ENCODE peak calls at places on chromosomes 3 and 15, in six cellular contexts. I, L, N, J, U and Z are unnamed samples.

GRCh38 chr15:68389936-68390790 is 41.8 kb downstream of the ITGA11 start:
- DNase-seq in I (peak), L (no peak), N (no peak), J (no peak), U (no peak), Z (no peak)

GRCh38 chr15:78873796-78874761 is 1.4 kb downstream of the MORF4L1 start:
- DNase-seq in I (no peak), L (peak), N (no peak), J (no peak), U (no peak), Z (peak)

GRCh38 chr15:59591372-59591771 is 20.2 kb upstream of the GCNT3 start:
- DNase-seq in I (no peak), L (no peak), N (no peak), J (no peak), U (no peak), Z (no peak)

GRCh38 chr3:137024348-137024747 is 66.6 kb downstream of the IL20RB start:
- DNase-seq in I (no peak), L (no peak), N (no peak), J (no peak), U (no peak), Z (no peak)

GRCh38 chr15:69637818-69638217 is 185.2 kb downstream of the RPLP1 start:
- DNase-seq in I (no peak), L (no peak), N (no peak), J (no peak), U (no peak), Z (no peak)

GRCh38 chr3:66407281-66408218 is 93.3 kb downstream of the LRIG1 start:
- DNase-seq in I (peak), L (peak), N (peak), J (no peak), U (peak), Z (peak)

GRCh38 chr3:47475029-47475569 is 642 bp downstream of the SCAP start:
- DNase-seq in I (no peak), L (peak), N (no peak), J (peak), U (peak), Z (no peak)

GRCh38 chr3:188571531-188572115 is 417.7 kb downstream of the LPP start:
- DNase-seq in I (no peak), L (no peak), N (no peak), J (no peak), U (no peak), Z (no peak)

GRCh38 chr3:3552741-3553140 is 246.5 kb upstream of the LRRN1 start:
- DNase-seq in I (no peak), L (no peak), N (no peak), J (no peak), U (no peak), Z (no peak)

GRCh38 chr3:169966951-169967915 is 626 bp downstream of the SEC62 start:
- DNase-seq in I (peak), L (peak), N (peak), J (peak), U (peak), Z (peak)

GRCh38 chr3:139340784-139341183 is 3.0 kb upstream of the MRPS22 start:
- DNase-seq in I (no peak), L (no peak), N (no peak), J (no peak), U (no peak), Z (no peak)

GRCh38 chr3:106006001-106006400 is 137.2 kb upstream of the CBLB start:
- DNase-seq in I (no peak), L (no peak), N (no peak), J (peak), U (no peak), Z (no peak)

GRCh38 chr3:17967111-17967510 is 224.7 kb upstream of the TBC1D5 start:
- DNase-seq in I (no peak), L (no peak), N (no peak), J (no peak), U (no peak), Z (no peak)

GRCh38 chr3:136882575-136882974 is 20.6 kb downstream of the NCK1 start:
- DNase-seq in I (no peak), L (no peak), N (no peak), J (no peak), U (no peak), Z (no peak)

GRCh38 chr3:58234516-58234931 is 3.1 kb upstream of the ABHD6 start:
- DNase-seq in I (no peak), L (no peak), N (no peak), J (no peak), U (no peak), Z (no peak)

GRCh38 chr3:58621086-58621830 is 44.1 kb upstream of the FAM107A start:
- DNase-seq in I (no peak), L (no peak), N (no peak), J (no peak), U (peak), Z (no peak)

GRCh38 chr3:1010228-1010627 is 82.6 kb upstream of the CNTN6 start:
- DNase-seq in I (no peak), L (no peak), N (no peak), J (no peak), U (no peak), Z (no peak)

GRCh38 chr3:79497447-79498111 is 270.2 kb downstream of the ROBO1 start:
- DNase-seq in I (no peak), L (no peak), N (peak), J (no peak), U (peak), Z (no peak)

GRCh38 chr3:43238801-43239200 is 47.5 kb upstream of the SNRK start:
- DNase-seq in I (no peak), L (no peak), N (no peak), J (no peak), U (no peak), Z (no peak)

GRCh38 chr3:195405646-195406045 is 37.2 kb downstream of the ACAP2 start:
- DNase-seq in I (no peak), L (no peak), N (no peak), J (no peak), U (no peak), Z (no peak)

GRCh38 chr3:46460051-46460450 is 4.7 kb downstream of the LTF start:
- DNase-seq in I (no peak), L (no peak), N (no peak), J (no peak), U (no peak), Z (no peak)

GRCh38 chr3:184629555-184630160 is 68.1 kb downstream of the EPHB3 start:
- DNase-seq in I (peak), L (no peak), N (no peak), J (no peak), U (peak), Z (no peak)

GRCh38 chr3:30664884-30665283 is 58.5 kb downstream of the TGFBR2 start:
- DNase-seq in I (no peak), L (no peak), N (no peak), J (no peak), U (no peak), Z (peak)

GRCh38 chr15:81170504-81170903 is 26.2 kb upstream of the IL16 start:
- DNase-seq in I (no peak), L (no peak), N (no peak), J (no peak), U (no peak), Z (no peak)

GRCh38 chr3:127833281-127834032 is 11.1 kb upstream of the MGLL start:
- DNase-seq in I (no peak), L (no peak), N (no peak), J (no peak), U (no peak), Z (no peak)

GRCh38 chr3:193829781-193830180 is 236.8 kb downstream of the OPA1 start:
- DNase-seq in I (no peak), L (no peak), N (no peak), J (peak), U (no peak), Z (no peak)

GRCh38 chr3:27089641-27090040 is 279.5 kb downstream of the NEK10 start:
- DNase-seq in I (no peak), L (no peak), N (no peak), J (no peak), U (no peak), Z (no peak)

GRCh38 chr3:117865338-117865737 is 1155.8 kb downstream of the TUSC7 start:
- DNase-seq in I (no peak), L (no peak), N (no peak), J (no peak), U (no peak), Z (no peak)

GRCh38 chr3:30475038-30475808 is 131.2 kb upstream of the TGFBR2 start:
- DNase-seq in I (no peak), L (no peak), N (no peak), J (no peak), U (no peak), Z (no peak)

GRCh38 chr15:76974456-76975083 is 20.4 kb upstream of the PSTPIP1 start:
- DNase-seq in I (no peak), L (no peak), N (no peak), J (no peak), U (no peak), Z (no peak)

GRCh38 chr3:157107644-157108133 is 52.3 kb downstream of the CCNL1 start:
- DNase-seq in I (no peak), L (no peak), N (no peak), J (no peak), U (no peak), Z (no peak)

GRCh38 chr3:138078901-138079344 is 36.5 kb downstream of the DZIP1L start:
- DNase-seq in I (no peak), L (no peak), N (no peak), J (peak), U (no peak), Z (no peak)

GRCh38 chr3:58051196-58051595 is 43.0 kb downstream of the FLNB start:
- DNase-seq in I (no peak), L (no peak), N (no peak), J (peak), U (no peak), Z (no peak)

GRCh38 chr3:58357402-58357801 is 24.7 kb downstream of the PXK start:
- DNase-seq in I (no peak), L (no peak), N (no peak), J (no peak), U (no peak), Z (no peak)

GRCh38 chr3:157335677-157336076 is 101.0 kb upstream of the PTX3 start:
- DNase-seq in I (no peak), L (no peak), N (no peak), J (no peak), U (no peak), Z (no peak)

GRCh38 chr15:77406846-77407245 is 13.1 kb downstream of the PEAK1 start:
- DNase-seq in I (no peak), L (no peak), N (no peak), J (no peak), U (no peak), Z (no peak)

GRCh38 chr3:14133188-14133800 is 8.4 kb downstream of the TMEM43 start:
- DNase-seq in I (no peak), L (no peak), N (no peak), J (no peak), U (no peak), Z (no peak)